ENCODE peak calls at places on chromosomes 3 and 15, in six cellular contexts. K is lower leg skin, R is A549, N is AG09309, V is fibroblast of pulmonary artery, G is cardiac fibroblast. L is an unnamed sample.

GRCh38 chr15:36407647-36408046 is 171.8 kb upstream of the CDIN1 start:
- DNase-seq in K (no peak), R (no peak), N (peak; percentile 74), V (peak; percentile 70), G (peak; percentile 68), L (peak; percentile 78)

GRCh38 chr3:185423178-185423577 is 60.2 kb downstream of the MAP3K13 start:
- DNase-seq in K (no peak), R (peak; percentile 3), N (no peak), V (peak; percentile 16), G (peak; percentile 37), L (peak; percentile 26)

GRCh38 chr15:57432141-57432701 is 55.9 kb downstream of the CGNL1 start:
- DNase-seq in K (no peak), R (no peak), N (no peak), V (peak; percentile 31), G (no peak), L (peak; percentile 78)

GRCh38 chr3:194344012-194344411 is 7.1 kb downstream of the CPN2 start:
- DNase-seq in K (peak; percentile 95), R (peak; percentile 86), N (no peak), V (peak; percentile 72), G (peak; percentile 68), L (no peak)

GRCh38 chr15:27086146-27086545 is 115.2 kb downstream of the GABRG3 start:
- DNase-seq in K (no peak), R (no peak), N (no peak), V (no peak), G (no peak), L (no peak)

GRCh38 chr3:45660567-45660901 is 28.7 kb upstream of the SACM1L start:
- DNase-seq in K (no peak), R (no peak), N (no peak), V (no peak), G (no peak), L (no peak)

GRCh38 chr15:55253580-55253979 is 36.0 kb downstream of the RAB27A start:
- DNase-seq in K (no peak), R (no peak), N (peak; percentile 64), V (peak; percentile 75), G (peak; percentile 88), L (peak; percentile 59)

GRCh38 chr3:188037116-188037718 is 116.7 kb upstream of the LPP start:
- DNase-seq in K (no peak), R (no peak), N (no peak), V (peak; percentile 66), G (peak; percentile 65), L (peak; percentile 48)

GRCh38 chr15:98906712-98907083 is 100.9 kb downstream of the PGPEP1L start:
- DNase-seq in K (no peak), R (no peak), N (no peak), V (peak; percentile 61), G (peak; percentile 66), L (no peak)

GRCh38 chr3:191644291-191644690 is 183.3 kb downstream of the PYDC2 start:
- DNase-seq in K (no peak), R (no peak), N (no peak), V (no peak), G (no peak), L (no peak)

GRCh38 chr3:12993623-12994356 is 79.4 kb downstream of the IQSEC1 start:
- DNase-seq in K (no peak), R (peak; percentile 56), N (no peak), V (no peak), G (no peak), L (no peak)

GRCh38 chr15:57586661-57587404 is 4.9 kb upstream of the MYZAP start:
- DNase-seq in K (no peak), R (no peak), N (no peak), V (no peak), G (peak; percentile 71), L (no peak)

GRCh38 chr15:82537351-82537908 is 2.8 kb downstream of the RPS17 start:
- DNase-seq in K (no peak), R (no peak), N (no peak), V (no peak), G (no peak), L (no peak)

GRCh38 chr3:70712449-70713082 is 400.1 kb upstream of the MDFIC2 start:
- DNase-seq in K (no peak), R (no peak), N (no peak), V (no peak), G (no peak), L (no peak)

GRCh38 chr3:188421151-188421821 is 267.3 kb downstream of the LPP start:
- DNase-seq in K (no peak), R (no peak), N (peak; percentile 84), V (peak; percentile 80), G (peak; percentile 88), L (peak; percentile 95)

GRCh38 chr15:69557340-69558137 is 104.9 kb downstream of the RPLP1 start:
- DNase-seq in K (no peak), R (peak; percentile 91), N (peak; percentile 93), V (peak; percentile 93), G (peak; percentile 96), L (peak; percentile 95)

GRCh38 chr3:122245513-122246174 is 62.2 kb downstream of the CASR start:
- DNase-seq in K (no peak), R (no peak), N (peak; percentile 29), V (peak; percentile 7), G (peak; percentile 28), L (peak; percentile 30)

GRCh38 chr15:47586653-47587224 is 130.6 kb upstream of the SEMA6D start:
- DNase-seq in K (no peak), R (no peak), N (no peak), V (peak; percentile 73), G (peak; percentile 91), L (peak; percentile 1)

GRCh38 chr3:119279101-119279554 is 15.1 kb upstream of the ARHGAP31 start:
- DNase-seq in K (peak; percentile 79), R (no peak), N (no peak), V (peak; percentile 60), G (peak; percentile 20), L (no peak)

GRCh38 chr3:124969190-124969589 is 34.6 kb upstream of the MUC13 start:
- DNase-seq in K (no peak), R (no peak), N (no peak), V (no peak), G (no peak), L (no peak)

GRCh38 chr3:190261015-190261414 is 61.2 kb downstream of the CLDN1 start:
- DNase-seq in K (no peak), R (no peak), N (no peak), V (peak; percentile 17), G (no peak), L (no peak)

GRCh38 chr3:52891615-52892081 is 5.7 kb downstream of the STIMATE start:
- DNase-seq in K (no peak), R (no peak), N (peak; percentile 71), V (peak; percentile 45), G (peak; percentile 24), L (peak; percentile 91)

GRCh38 chr3:114644372-114644771 is 350.5 kb downstream of the TIGIT start:
- DNase-seq in K (no peak), R (no peak), N (no peak), V (no peak), G (no peak), L (no peak)

DNA sequence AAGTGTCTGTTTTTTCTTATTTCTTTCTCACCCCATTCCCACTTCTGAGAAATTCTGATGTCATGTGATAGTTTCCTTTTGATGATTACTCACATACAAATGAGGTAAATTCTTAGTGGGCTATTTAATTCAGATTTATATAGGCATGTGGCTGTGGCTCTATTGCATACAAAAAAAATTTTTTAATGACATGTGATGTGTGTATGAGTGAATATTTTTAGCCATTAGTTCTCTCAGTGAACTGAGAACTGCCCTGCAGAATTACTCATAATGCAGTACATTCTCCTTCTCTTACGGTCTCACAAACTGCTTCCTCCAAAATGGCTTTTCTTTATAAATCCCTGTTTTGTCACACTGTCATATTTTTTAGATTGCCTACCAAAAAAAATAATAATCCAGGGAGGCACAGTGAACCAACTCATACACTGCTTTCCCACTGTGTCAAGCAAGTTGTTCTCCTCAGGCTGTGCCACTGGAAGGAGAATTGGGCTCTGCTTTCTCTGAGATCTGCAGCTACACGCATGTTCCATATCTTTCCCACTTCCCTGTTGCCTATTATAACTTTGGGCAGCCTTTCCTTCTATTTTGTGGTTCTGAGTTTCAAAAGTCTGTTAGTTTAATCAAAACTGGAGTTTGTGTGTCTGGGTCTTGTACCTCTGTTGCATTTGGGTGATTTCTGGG is 415.7 kb upstream of the THBS1 start:
- DNase-seq in K (no peak), R (no peak), N (no peak), V (peak; percentile 37), G (peak; percentile 57), L (peak; percentile 83)
- H3K4me3 ChIP-seq in K (no peak overlapping the region), R (no peak overlapping the region), N (no peak overlapping the region), V (no peak overlapping the region), G (no peak overlapping the region), L (no peak overlapping the region)

GRCh38 chr15:38461089-38461833 is 7.3 kb downstream of the FAM98B start:
- DNase-seq in K (no peak), R (no peak), N (no peak), V (peak; percentile 42), G (peak; percentile 40), L (no peak)
- H3K4me3 ChIP-seq in K (no peak overlapping the region), R (no peak overlapping the region), N (no peak overlapping the region), V (no peak overlapping the region), G (no peak overlapping the region), L (no peak overlapping the region)

DNA sequence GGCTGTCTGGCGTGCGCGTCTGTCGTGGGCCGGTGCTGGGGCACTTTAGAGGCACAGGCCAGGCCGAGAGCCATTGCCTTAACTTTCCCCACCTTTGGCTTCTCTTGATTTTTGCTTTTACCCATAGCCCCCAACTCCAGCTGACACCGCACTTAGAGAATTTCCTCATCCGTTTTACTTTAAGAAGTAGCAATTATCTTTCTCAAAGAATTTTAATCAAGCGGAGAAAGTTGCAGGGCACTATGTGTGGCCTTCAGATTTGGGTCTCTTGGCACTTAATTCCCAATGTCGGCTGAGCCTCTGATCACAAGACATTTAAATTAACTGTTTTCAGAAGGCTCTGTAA is 1.2 kb downstream of the ALDH1A3 start:
- DNase-seq in K (no peak), R (no peak), N (no peak), V (no peak), G (no peak), L (no peak)
- H3K4me3 ChIP-seq in K (no peak overlapping the region), R (no peak overlapping the region), N (no peak overlapping the region), V (peak overlapping the region; percentile 66), G (peak overlapping the region; percentile 55), L (peak overlapping the region; percentile 64)

GRCh38 chr3:10926441-10926830 is 66.1 kb upstream of the SLC6A1 start:
- DNase-seq in K (peak; percentile 60), R (no peak), N (no peak), V (no peak), G (no peak), L (no peak)
- H3K4me3 ChIP-seq in K (no peak overlapping the region), R (no peak overlapping the region), N (no peak overlapping the region), V (no peak overlapping the region), G (no peak overlapping the region), L (no peak overlapping the region)

DNA sequence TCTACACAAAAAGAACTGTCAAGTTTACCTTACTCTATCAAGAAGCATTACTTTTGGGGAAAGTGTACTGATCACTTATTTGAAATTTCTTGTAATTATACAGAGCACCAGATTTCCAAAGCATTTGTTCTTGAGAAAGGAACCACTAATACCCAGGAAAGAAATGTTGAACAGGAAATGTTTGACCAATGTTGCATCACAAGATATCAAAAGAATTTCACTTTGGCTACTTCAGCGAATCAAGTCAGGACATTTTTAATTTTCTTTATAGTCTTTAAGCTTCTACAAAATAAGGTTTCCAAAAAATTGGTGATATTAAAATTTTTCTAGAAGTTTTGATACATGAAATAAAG is 422.0 kb downstream of the MECOM start:
- DNase-seq in K (no peak), R (no peak), N (no peak), V (peak; percentile 88), G (peak; percentile 86), L (peak; percentile 66)
- H3K4me3 ChIP-seq in K (no peak overlapping the region), R (no peak overlapping the region), N (no peak overlapping the region), V (peak overlapping the region; percentile 63), G (peak overlapping the region; percentile 50), L (peak overlapping the region; percentile 57)